ENCODE peak calls at places on chromosomes 5 and 9, in seven cellular contexts. B is right atrium auricular region; S is A673; I is GM23248; Z is CD8-positive, alpha-beta memory T cell; W is heart left ventricle; V is OCI-LY7. G is an unnamed sample.

GRCh38 chr5:43336159-43336558 is 22.9 kb upstream of the HMGCS1 start:
- DNase-seq in B (no peak), W (no peak), Z (no peak), I (no peak), V (no peak), S (no peak), G (no peak)

GRCh38 chr9:128689820-128690683 is 1.0 kb downstream of the SET start:
- DNase-seq in Z (peak; percentile 53), I (peak; percentile 74), V (peak; percentile 71), B (no peak), W (peak; percentile 63), S (peak; percentile 78), G (peak; percentile 39)

GRCh38 chr9:84339951-84340350 is 607 bp downstream of the SLC28A3 start:
- DNase-seq in Z (no peak), V (no peak), I (no peak), B (no peak), W (no peak), S (no peak), G (no peak)

GRCh38 chr9:15882328-15882727 is 329.5 kb downstream of the CCDC171 start:
- DNase-seq in Z (no peak), V (no peak), B (no peak), W (no peak), I (no peak), S (peak; percentile 83), G (no peak)

GRCh38 chr9:83167126-83167525 is 104.2 kb upstream of the RASEF start:
- DNase-seq in I (no peak), S (no peak), W (no peak), B (no peak), Z (no peak), V (no peak), G (no peak)

GRCh38 chr9:68798408-68798807 is 93.4 kb downstream of the PIP5K1B start:
- DNase-seq in Z (no peak), B (no peak), I (no peak), S (no peak), W (no peak), V (no peak), G (no peak)

GRCh38 chr5:135487839-135488514 is 35.8 kb upstream of the TIFAB start:
- DNase-seq in I (peak; percentile 6), V (no peak), S (no peak), B (no peak), Z (no peak), W (no peak), G (no peak)

GRCh38 chr5:52725781-52726180 is 61.9 kb upstream of the ITGA1 start:
- DNase-seq in V (no peak), W (no peak), I (no peak), S (no peak), Z (no peak), B (no peak), G (no peak)

GRCh38 chr9:130054428-130054786 is 701 bp downstream of the GPR107 start:
- DNase-seq in V (no peak), B (no peak), Z (no peak), I (peak; percentile 41), W (no peak), S (no peak), G (no peak)

GRCh38 chr9:84254972-84255371 is 85.6 kb downstream of the SLC28A3 start:
- DNase-seq in B (no peak), Z (no peak), S (no peak), W (no peak), I (no peak), V (no peak), G (no peak)

GRCh38 chr5:152247850-152248385 is 157.2 kb downstream of the NMUR2 start:
- DNase-seq in V (no peak), B (no peak), S (no peak), Z (no peak), I (no peak), W (no peak), G (no peak)

GRCh38 chr9:88258587-88258986 is 120.3 kb upstream of the SPATA31C2 start:
- DNase-seq in W (peak; percentile 78), Z (no peak), I (peak; percentile 46), S (no peak), B (peak; percentile 62), V (no peak), G (no peak)

GRCh38 chr9:109013678-109014145 is 413 bp upstream of the CTNNAL1 start:
- DNase-seq in B (no peak), W (no peak), Z (no peak), I (peak; percentile 73), S (peak; percentile 84), V (no peak), G (no peak)

GRCh38 chr5:73897886-73898285 is 271.9 kb downstream of the ARHGEF28 start:
- DNase-seq in Z (no peak), W (peak; percentile 80), S (no peak), V (no peak), B (no peak), I (no peak), G (no peak)

GRCh38 chr9:103755441-103755840 is 338.7 kb upstream of the SMC2 start:
- DNase-seq in B (no peak), Z (no peak), W (no peak), I (no peak), V (no peak), S (no peak), G (no peak)

GRCh38 chr5:148394587-148395019 is 10.8 kb downstream of the FBXO38 start:
- DNase-seq in W (no peak), S (no peak), B (no peak), I (no peak), Z (no peak), V (no peak), G (peak; percentile 41)

GRCh38 chr5:78699565-78700143 is 51.1 kb upstream of the LHFPL2 start:
- DNase-seq in I (peak; percentile 98), B (no peak), S (peak; percentile 24), W (no peak), V (no peak), Z (no peak), G (peak; percentile 82)

GRCh38 chr9:38390442-38390841 is 2.1 kb upstream of the ALDH1B1 start:
- DNase-seq in W (no peak), I (no peak), Z (no peak), S (no peak), B (no peak), V (no peak), G (no peak)

GRCh38 chr9:14498824-14499223 is 184.9 kb upstream of the NFIB start:
- DNase-seq in I (no peak), W (no peak), V (no peak), S (no peak), Z (no peak), B (no peak), G (no peak)

GRCh38 chr5:138353550-138353893 is 1.0 kb downstream of the KDM3B start:
- DNase-seq in S (no peak), B (no peak), W (no peak), Z (no peak), V (peak; percentile 68), I (peak; percentile 72), G (no peak)

GRCh38 chr5:180170111-180170809 is 38.8 kb downstream of the RASGEF1C start:
- DNase-seq in V (no peak), B (no peak), Z (no peak), W (no peak), I (no peak), S (no peak), G (no peak)

GRCh38 chr9:37491939-37492338 is 6.2 kb downstream of the POLR1E start:
- DNase-seq in I (no peak), B (no peak), W (no peak), Z (no peak), V (no peak), S (no peak), G (no peak)

GRCh38 chr9:134317431-134318414 is 8.5 kb upstream of the RXRA start:
- DNase-seq in W (peak; percentile 51), V (no peak), S (peak; percentile 41), B (no peak), I (peak; percentile 81), Z (no peak), G (no peak)

GRCh38 chr5:61887271-61887670 is 418.7 kb upstream of the KIF2A start:
- DNase-seq in I (no peak), Z (no peak), S (no peak), W (no peak), V (no peak), B (no peak), G (no peak)

GRCh38 chr5:144100702-144101101 is 69.8 kb downstream of the YIPF5 start:
- DNase-seq in I (no peak), W (no peak), B (no peak), S (no peak), Z (no peak), V (no peak), G (no peak)

GRCh38 chr9:36980148-36980974 is 53.7 kb downstream of the PAX5 start:
- DNase-seq in I (no peak), W (no peak), S (peak; percentile 91), V (peak; percentile 61), B (no peak), Z (no peak), G (peak; percentile 29)

GRCh38 chr9:105248691-105249090 is 4.2 kb downstream of the SLC44A1 start:
- DNase-seq in S (no peak), W (no peak), V (no peak), B (no peak), I (no peak), Z (no peak), G (no peak)

GRCh38 chr9:120473626-120474025 is 106.3 kb downstream of the CDK5RAP2 start:
- DNase-seq in Z (no peak), B (no peak), W (no peak), S (no peak), V (no peak), I (peak; percentile 9), G (no peak)
- H3K4me3 ChIP-seq in Z (no peak overlapping the region), B (no peak overlapping the region), W (no peak overlapping the region), S (no peak overlapping the region), V (no peak overlapping the region), I (peak overlapping the region; percentile 64), G (no peak overlapping the region)

DNA sequence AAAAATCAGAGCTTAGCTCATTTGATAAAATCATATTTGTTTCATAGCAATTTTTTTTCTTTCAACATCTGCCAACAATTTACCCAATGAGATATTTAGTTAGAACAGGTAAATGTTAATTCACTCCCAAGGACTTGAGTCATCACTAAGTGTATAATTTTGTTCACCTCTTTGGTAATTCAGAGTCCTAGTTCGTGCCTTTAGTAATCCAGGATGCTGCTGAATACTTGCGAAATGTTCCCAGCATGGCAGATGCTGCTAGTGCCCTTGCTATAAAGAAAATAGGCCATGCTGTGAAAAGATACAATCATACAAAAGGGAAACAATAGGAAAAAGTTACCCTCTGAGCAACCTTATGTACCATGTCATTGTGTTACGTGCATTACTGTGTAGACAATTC is 210.5 kb downstream of the CSNK1G3 start:
- DNase-seq in B (no peak), W (no peak), I (no peak), S (no peak), Z (no peak), V (no peak), G (no peak)
- H3K4me1 ChIP-seq in B (no peaks in the 10 kb centered on the region), W (no peaks in the 10 kb centered on the region), I (no peaks in the 10 kb centered on the region), S (no peaks in the 10 kb centered on the region), Z (no peaks in the 10 kb centered on the region), V (no peaks in the 10 kb centered on the region), G (no peaks in the 10 kb centered on the region)

DNA sequence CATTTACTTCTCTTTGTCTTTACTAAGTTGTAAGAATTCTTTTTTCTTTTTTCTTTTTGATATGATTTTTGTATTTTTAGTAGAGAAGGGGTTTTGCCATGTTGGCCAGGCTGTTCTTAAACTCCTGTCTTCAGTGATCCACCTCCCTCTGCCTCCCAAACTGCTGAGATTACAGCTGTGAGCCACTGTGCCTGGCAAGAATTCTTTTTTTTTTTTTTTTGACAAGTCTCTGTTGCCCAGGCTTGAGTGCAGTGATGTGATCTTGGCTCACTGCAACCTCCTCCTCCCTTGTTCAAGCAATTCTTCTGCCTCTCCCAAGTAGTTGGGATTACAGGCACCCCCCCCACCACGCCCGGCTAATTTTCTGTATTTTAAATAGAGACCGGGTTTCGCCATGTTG is 9.9 kb downstream of the NPM1 start:
- DNase-seq in Z (no peak), S (no peak), V (no peak), B (no peak), I (no peak), W (no peak), G (no peak)
- H3K36me3 ChIP-seq in Z (peaks cover 71% of the 10 kb centered on the region), S (peaks cover 95% of the 10 kb centered on the region), V (peaks cover 96% of the 10 kb centered on the region), B (peaks cover 90% of the 10 kb centered on the region), I (peaks cover 92% of the 10 kb centered on the region), W (peaks cover 91% of the 10 kb centered on the region), G (peaks cover 11% of the 10 kb centered on the region)

GRCh38 chr5:139903805-139904565 is 108.4 kb downstream of the PSD2 start:
- DNase-seq in Z (no peak), S (peak; percentile 27), I (peak; percentile 47), W (no peak), V (no peak), B (no peak), G (no peak)
- H3K4me3 ChIP-seq in Z (no peak overlapping the region), S (peak overlapping the region; percentile 39), I (peak overlapping the region; percentile 45), W (peak overlapping the region; percentile 56), V (no peak overlapping the region), B (peak overlapping the region; percentile 34), G (peak overlapping the region; percentile 37)